ENCODE peak calls at places on chromosome 22, in seven cellular contexts. E is KBM-7, M is T-helper 2 cell, W is HAP-1, N is PC-3, D is HT-29, F is HTR-8/SVneo. P is an unnamed sample.

GRCh38 chr22:36311386-36312085 is 58.6 kb downstream of the APOL1 start:
- DNase-seq in E (no peak), M (no peak), W (no peak), N (peak; percentile 48), D (no peak), F (no peak), P (no peak)

GRCh38 chr22:35631597-35631996 is 14.5 kb upstream of the MB start:
- DNase-seq in E (peak; percentile 73), M (no peak), W (no peak), N (peak; percentile 34), D (peak; percentile 61), F (no peak), P (no peak)

GRCh38 chr22:48957311-48957986 is 870.2 kb downstream of the BRD1 start:
- DNase-seq in E (no peak), M (no peak), W (no peak), N (no peak), D (no peak), F (no peak), P (no peak)

GRCh38 chr22:48838846-48839730 is 988.6 kb downstream of the BRD1 start:
- DNase-seq in E (no peak), M (no peak), W (no peak), N (no peak), D (no peak), F (no peak), P (no peak)

GRCh38 chr22:25081409-25081824 is 118.2 kb upstream of the CRYBB3 start:
- DNase-seq in E (peak; percentile 29), M (peak; percentile 15), W (peak; percentile 22), N (peak; percentile 33), D (peak; percentile 26), F (peak; percentile 13), P (no peak)

GRCh38 chr22:37559901-37560681 is at the start of gene CDC42EP1:
- DNase-seq in E (no peak), M (no peak), W (peak; percentile 44), N (peak; percentile 54), D (no peak), F (peak; percentile 31), P (no peak)

GRCh38 chr22:29907753-29908515 is 25.0 kb downstream of the MTMR3 start:
- DNase-seq in E (peak; percentile 73), M (no peak), W (peak; percentile 86), N (peak; percentile 98), D (peak; percentile 96), F (peak; percentile 68), P (peak; percentile 44)

GRCh38 chr22:20536590-20537324 is 29.3 kb downstream of the MED15 start:
- DNase-seq in E (no peak), M (no peak), W (no peak), N (no peak), D (no peak), F (no peak), P (no peak)

GRCh38 chr22:37267128-37267587 is 15.2 kb upstream of the CYTH4 start:
- DNase-seq in E (peak; percentile 70), M (peak; percentile 61), W (peak; percentile 23), N (peak; percentile 57), D (peak; percentile 2), F (peak; percentile 44), P (no peak)

GRCh38 chr22:23155143-23155542 is 9.9 kb downstream of the RAB36 start:
- DNase-seq in E (no peak), M (no peak), W (no peak), N (no peak), D (no peak), F (no peak), P (no peak)

GRCh38 chr22:42472671-42473070 is 40.5 kb upstream of the NFAM1 start:
- DNase-seq in E (no peak), M (no peak), W (no peak), N (no peak), D (no peak), F (no peak), P (no peak)

GRCh38 chr22:44672632-44673031 is 29.4 kb upstream of the PRR5 start:
- DNase-seq in E (no peak), M (no peak), W (no peak), N (no peak), D (no peak), F (no peak), P (no peak)

GRCh38 chr22:43852605-43853327 is 9.5 kb downstream of the SULT4A1 start:
- DNase-seq in E (no peak), M (no peak), W (no peak), N (no peak), D (no peak), F (no peak), P (peak; percentile 36)

GRCh38 chr22:45997077-45997774 is 20.3 kb upstream of the WNT7B start:
- DNase-seq in E (peak; percentile 91), M (no peak), W (no peak), N (peak; percentile 64), D (peak; percentile 39), F (peak; percentile 87), P (peak; percentile 89)

GRCh38 chr22:35315141-35315854 is 15.6 kb downstream of the TOM1 start:
- DNase-seq in E (no peak), M (no peak), W (no peak), N (no peak), D (no peak), F (no peak), P (no peak)

GRCh38 chr22:19038728-19039447 is 83.3 kb downstream of the DGCR2 start:
- DNase-seq in E (no peak), M (no peak), W (no peak), N (no peak), D (no peak), F (no peak), P (no peak)

GRCh38 chr22:17581631-17582030 is 18.3 kb downstream of the SLC25A18 start:
- DNase-seq in E (no peak), M (no peak), W (no peak), N (no peak), D (no peak), F (no peak), P (no peak)

GRCh38 chr22:42926034-42926433 is 69.0 kb upstream of the ARFGAP3 start:
- DNase-seq in E (no peak), M (no peak), W (no peak), N (peak; percentile 24), D (no peak), F (no peak), P (peak; percentile 27)

GRCh38 chr22:23179381-23180294 is 671 bp upstream of the BCR start:
- DNase-seq in E (no peak), M (no peak), W (no peak), N (no peak), D (no peak), F (no peak), P (no peak)

GRCh38 chr22:28799834-28800307 is 498 bp downstream of the XBP1 start:
- DNase-seq in E (no peak), M (no peak), W (no peak), N (peak; percentile 35), D (peak; percentile 83), F (peak; percentile 31), P (no peak)

GRCh38 chr22:20811171-20811570 is 37.3 kb downstream of the SERPIND1 start:
- DNase-seq in E (no peak), M (no peak), W (no peak), N (no peak), D (no peak), F (no peak), P (no peak)

GRCh38 chr22:31451709-31452571 is 37.7 kb downstream of the EIF4ENIF1 start:
- DNase-seq in E (peak; percentile 55), M (no peak), W (peak; percentile 28), N (peak; percentile 69), D (peak; percentile 47), F (peak; percentile 32), P (no peak)

P was measured in GF-D8.